ENCODE peak calls at places on chromosomes 7 and 10, in five cellular contexts. One of them, this sample, is unnamed.

GRCh38 chr10:69202332-69202731 is 17.8 kb upstream of the HKDC1 start:
- DNase-seq in H9: no peak
- DNase-seq in IMR-90: peak
- DNase-seq in mesendoderm: no peak
- DNase-seq in mesenchymal stem cell: no peak
- DNase-seq in this sample: no peak

GRCh38 chr7:18685961-18686360 is 190.4 kb downstream of the HDAC9 start:
- DNase-seq in H9: no peak
- DNase-seq in IMR-90: peak
- DNase-seq in mesendoderm: no peak
- DNase-seq in mesenchymal stem cell: peak
- DNase-seq in this sample: no peak

GRCh38 chr10:48406204-48406603 is 99.7 kb downstream of the MAPK8 start:
- DNase-seq in H9: no peak
- DNase-seq in IMR-90: peak
- DNase-seq in mesendoderm: peak
- DNase-seq in mesenchymal stem cell: peak
- DNase-seq in this sample: no peak

GRCh38 chr7:134685250-134685649 is 38.6 kb downstream of the BPGM start:
- DNase-seq in H9: no peak
- DNase-seq in IMR-90: peak
- DNase-seq in mesendoderm: no peak
- DNase-seq in mesenchymal stem cell: peak
- DNase-seq in this sample: peak

GRCh38 chr7:29955799-29956476 is 33.7 kb downstream of the SCRN1 start:
- DNase-seq in H9: no peak
- DNase-seq in IMR-90: no peak
- DNase-seq in mesendoderm: no peak
- DNase-seq in mesenchymal stem cell: no peak
- DNase-seq in this sample: no peak

GRCh38 chr7:134662166-134662870 is 15.7 kb downstream of the BPGM start:
- DNase-seq in H9: no peak
- DNase-seq in IMR-90: peak
- DNase-seq in mesendoderm: no peak
- DNase-seq in mesenchymal stem cell: peak
- DNase-seq in this sample: no peak

GRCh38 chr7:103870664-103871063 is 118.8 kb downstream of the RELN start:
- DNase-seq in H9: no peak
- DNase-seq in IMR-90: no peak
- DNase-seq in mesendoderm: no peak
- DNase-seq in mesenchymal stem cell: no peak
- DNase-seq in this sample: no peak

GRCh38 chr7:142685877-142686508 is 63.3 kb upstream of the PRSS1 start:
- DNase-seq in H9: no peak
- DNase-seq in IMR-90: no peak
- DNase-seq in mesendoderm: no peak
- DNase-seq in mesenchymal stem cell: no peak
- DNase-seq in this sample: no peak

GRCh38 chr10:80204801-80205477 is 398 bp downstream of the ANXA11 start:
- DNase-seq in H9: no peak
- DNase-seq in IMR-90: peak
- DNase-seq in mesendoderm: peak
- DNase-seq in mesenchymal stem cell: peak
- DNase-seq in this sample: peak

GRCh38 chr7:123748171-123748733 is 551 bp downstream of the WASL start:
- DNase-seq in H9: peak
- DNase-seq in IMR-90: peak
- DNase-seq in mesendoderm: peak
- DNase-seq in mesenchymal stem cell: peak
- DNase-seq in this sample: peak

GRCh38 chr7:141094336-141095070 is 20.6 kb downstream of the TMEM178B start:
- DNase-seq in H9: no peak
- DNase-seq in IMR-90: no peak
- DNase-seq in mesendoderm: no peak
- DNase-seq in mesenchymal stem cell: no peak
- DNase-seq in this sample: no peak

GRCh38 chr10:13284050-13284449 is 15.8 kb downstream of the PHYH start:
- DNase-seq in H9: no peak
- DNase-seq in IMR-90: no peak
- DNase-seq in mesendoderm: no peak
- DNase-seq in mesenchymal stem cell: no peak
- DNase-seq in this sample: no peak
- H2BK120ac ChIP-seq in H9: no peak
- H2BK120ac ChIP-seq in IMR-90: no peak
- H2BK120ac ChIP-seq in mesendoderm: no peak
- H2BK120ac ChIP-seq in mesenchymal stem cell: no peak
- H2BK120ac ChIP-seq in this sample: no peak

GRCh38 chr7:150983893-150984368 is 5.8 kb upstream of the KCNH2 start:
- DNase-seq in H9: peak
- DNase-seq in IMR-90: peak
- DNase-seq in mesendoderm: peak
- DNase-seq in mesenchymal stem cell: peak
- DNase-seq in this sample: peak

GRCh38 chr7:150989456-150989855 is 1.4 kb upstream of the NOS3 start:
- DNase-seq in H9: peak
- DNase-seq in IMR-90: no peak
- DNase-seq in mesendoderm: no peak
- DNase-seq in mesenchymal stem cell: no peak
- DNase-seq in this sample: no peak

GRCh38 chr7:150988230-150989226 is 2.3 kb upstream of the NOS3 start:
- DNase-seq in H9: peak
- DNase-seq in IMR-90: no peak
- DNase-seq in mesendoderm: peak
- DNase-seq in mesenchymal stem cell: peak
- DNase-seq in this sample: no peak

GRCh38 chr7:150986099-150986512 is 4.7 kb upstream of the NOS3 start:
- DNase-seq in H9: peak
- DNase-seq in IMR-90: peak
- DNase-seq in mesendoderm: peak
- DNase-seq in mesenchymal stem cell: peak
- DNase-seq in this sample: peak

DNA sequence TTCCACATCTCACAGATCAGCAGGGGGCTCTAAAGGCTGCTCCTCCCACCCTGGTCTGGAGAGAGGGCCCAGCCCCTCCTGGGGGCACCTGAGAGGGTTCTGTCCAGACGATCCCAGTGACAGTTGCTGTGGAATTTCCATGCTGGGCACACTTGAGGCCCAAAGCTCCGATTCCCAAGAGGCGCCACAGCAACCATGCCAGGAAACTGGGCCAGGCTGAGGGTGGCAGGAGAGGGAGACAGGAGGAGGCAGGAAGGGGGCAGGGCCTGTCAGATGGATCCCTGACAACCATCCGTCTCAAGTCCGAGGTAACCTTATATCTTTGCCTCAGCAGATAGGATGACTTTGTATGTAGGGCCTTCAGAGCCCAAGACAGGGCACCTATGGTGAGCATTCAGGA is 4.3 kb upstream of the NOS3 start:
- DNase-seq in H9: peak
- DNase-seq in IMR-90: no peak
- DNase-seq in mesendoderm: no peak
- DNase-seq in mesenchymal stem cell: no peak
- DNase-seq in this sample: no peak
- H3K18ac ChIP-seq in H9: no peak
- H3K18ac ChIP-seq in IMR-90: no peak
- H3K18ac ChIP-seq in mesendoderm: no peak
- H3K18ac ChIP-seq in mesenchymal stem cell: no peak
- H3K18ac ChIP-seq in this sample: no peak

DNA sequence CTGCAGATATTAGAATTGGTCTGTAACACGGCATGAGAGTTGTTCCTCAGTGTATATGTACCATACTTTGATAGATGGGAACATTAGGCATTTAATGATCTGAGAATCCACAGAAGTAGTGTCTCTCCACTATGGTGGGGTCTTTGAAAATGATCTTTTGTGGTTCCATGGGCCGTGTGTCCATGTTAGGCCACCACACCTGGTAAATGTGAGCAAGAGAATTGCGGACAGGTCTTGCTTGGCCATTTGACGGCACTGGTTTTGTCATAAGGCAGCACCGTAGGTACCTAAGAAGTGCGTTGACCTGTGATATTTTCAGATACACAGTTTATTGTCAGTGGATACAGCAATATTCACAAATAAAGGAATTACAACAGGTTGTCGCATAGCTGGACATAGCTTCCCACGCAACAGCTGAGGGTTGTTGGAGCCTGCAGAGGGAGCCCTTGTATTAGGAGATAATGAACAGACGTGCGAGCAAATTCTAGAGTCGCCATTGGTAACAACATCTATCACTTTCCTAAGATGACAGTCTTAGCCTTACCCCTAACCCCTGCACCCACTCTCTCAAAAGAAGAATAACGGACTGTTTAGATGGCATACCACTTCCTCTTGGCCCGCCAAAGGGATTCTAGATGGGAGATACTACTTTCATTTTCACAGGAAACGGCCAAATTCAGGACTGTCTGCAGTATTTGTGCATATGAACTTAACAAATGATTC is 111.4 kb downstream of the COL28A1 start:
- DNase-seq in H9: peak
- DNase-seq in IMR-90: peak
- DNase-seq in mesendoderm: peak
- DNase-seq in mesenchymal stem cell: peak
- DNase-seq in this sample: peak
- H2BK120ac ChIP-seq in H9: no peak
- H2BK120ac ChIP-seq in IMR-90: peak
- H2BK120ac ChIP-seq in mesendoderm: no peak
- H2BK120ac ChIP-seq in mesenchymal stem cell: no peak
- H2BK120ac ChIP-seq in this sample: no peak

DNA sequence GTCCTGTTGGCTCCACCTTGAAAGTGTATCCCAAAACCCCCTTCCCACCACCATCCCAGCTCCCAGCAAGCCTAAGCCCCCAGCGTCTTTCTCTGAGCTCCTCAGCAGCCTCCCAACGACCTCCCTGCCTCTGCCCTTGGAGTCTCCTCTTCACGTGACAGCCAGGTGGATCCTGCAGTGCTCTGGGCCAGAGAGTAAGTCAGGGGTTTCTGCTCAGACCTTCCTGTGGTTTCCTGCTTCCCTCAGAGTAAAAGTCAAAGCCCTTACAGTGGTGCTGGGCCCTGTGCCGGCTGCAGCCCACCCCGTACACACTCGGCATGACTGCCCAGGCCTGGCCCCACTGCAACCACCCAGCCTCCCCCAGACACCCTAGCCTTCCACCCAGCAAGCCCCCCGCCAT is 51.9 kb downstream of the OAT start:
- DNase-seq in H9: no peak
- DNase-seq in IMR-90: no peak
- DNase-seq in mesendoderm: no peak
- DNase-seq in mesenchymal stem cell: no peak
- DNase-seq in this sample: no peak
- H3K18ac ChIP-seq in H9: no peak
- H3K18ac ChIP-seq in IMR-90: no peak
- H3K18ac ChIP-seq in mesendoderm: no peak
- H3K18ac ChIP-seq in mesenchymal stem cell: no peak
- H3K18ac ChIP-seq in this sample: no peak

GRCh38 chr7:100881136-100881535 is 6.2 kb downstream of the SRRT start:
- DNase-seq in H9: no peak
- DNase-seq in IMR-90: no peak
- DNase-seq in mesendoderm: no peak
- DNase-seq in mesenchymal stem cell: no peak
- DNase-seq in this sample: no peak
- H2BK120ac ChIP-seq in H9: no peak
- H2BK120ac ChIP-seq in IMR-90: no peak
- H2BK120ac ChIP-seq in mesendoderm: no peak
- H2BK120ac ChIP-seq in mesenchymal stem cell: no peak
- H2BK120ac ChIP-seq in this sample: no peak

DNA sequence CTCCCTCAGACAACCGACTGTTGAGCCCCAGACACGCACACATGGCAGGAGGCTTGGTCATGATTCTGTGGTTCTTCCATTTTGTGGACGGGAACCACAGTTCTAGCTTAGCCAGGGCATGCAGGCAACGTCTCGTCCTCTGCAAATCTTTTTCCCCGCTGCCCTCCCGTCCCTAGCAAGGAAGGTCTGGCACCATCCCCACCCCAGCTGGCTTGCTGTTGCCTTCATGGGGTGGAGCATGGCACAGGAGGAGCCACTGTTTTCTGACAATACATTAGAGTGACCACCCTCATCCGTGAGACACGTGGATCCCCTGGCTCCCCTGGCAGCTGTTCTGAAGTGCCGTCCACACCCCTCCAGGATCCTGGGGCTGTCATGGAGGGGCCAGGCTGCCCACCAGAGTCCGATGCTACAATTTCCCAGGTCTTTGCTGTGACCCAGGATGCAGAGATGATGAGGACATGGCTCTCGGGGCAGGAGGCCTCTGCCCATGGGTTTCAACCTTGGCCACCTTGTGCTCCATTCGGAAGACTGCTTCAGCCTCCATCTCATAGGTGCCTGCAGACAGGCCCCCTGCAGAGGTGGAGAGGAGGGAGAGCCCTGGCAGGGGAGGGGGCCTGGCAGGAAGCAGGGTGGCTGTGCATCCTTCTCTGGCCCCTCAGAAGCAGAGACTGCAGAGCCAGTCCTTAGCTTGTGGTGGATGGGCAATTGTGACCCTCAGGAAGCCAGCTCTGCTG is 233.6 kb downstream of the GLRX3 start:
- DNase-seq in H9: peak
- DNase-seq in IMR-90: no peak
- DNase-seq in mesendoderm: no peak
- DNase-seq in mesenchymal stem cell: no peak
- DNase-seq in this sample: no peak
- H3K18ac ChIP-seq in H9: no peak
- H3K18ac ChIP-seq in IMR-90: no peak
- H3K18ac ChIP-seq in mesendoderm: no peak
- H3K18ac ChIP-seq in mesenchymal stem cell: no peak
- H3K18ac ChIP-seq in this sample: no peak

DNA sequence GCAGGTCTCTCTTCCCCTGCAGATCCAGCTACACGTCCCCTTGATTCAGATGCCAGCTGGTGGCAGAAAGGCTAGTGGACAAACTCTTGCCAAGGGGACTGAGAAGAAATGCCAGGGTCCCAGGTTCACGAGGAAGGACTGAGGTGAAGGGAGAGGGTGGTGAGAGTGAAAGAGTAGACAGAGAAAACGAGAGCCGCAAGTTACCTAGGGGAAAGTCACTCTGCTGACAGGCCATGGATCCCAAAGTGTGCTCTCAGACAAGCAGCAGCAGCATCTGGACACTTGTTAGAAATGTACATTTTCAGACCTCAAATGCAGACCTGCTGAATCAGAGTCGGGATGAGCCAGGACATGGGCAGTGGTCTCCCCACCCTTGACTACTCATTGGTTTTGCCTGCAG is 192.3 kb downstream of the FGFR2 start:
- DNase-seq in H9: no peak
- DNase-seq in IMR-90: no peak
- DNase-seq in mesendoderm: no peak
- DNase-seq in mesenchymal stem cell: no peak
- DNase-seq in this sample: no peak
- H2BK120ac ChIP-seq in H9: no peak
- H2BK120ac ChIP-seq in IMR-90: no peak
- H2BK120ac ChIP-seq in mesendoderm: no peak
- H2BK120ac ChIP-seq in mesenchymal stem cell: no peak
- H2BK120ac ChIP-seq in this sample: no peak